ENCODE peak calls at places on chromosomes 13 and 19, in nine cellular contexts. U is foreskin fibroblast; N is iPS DF 6.9; J is non-pigmented ciliary epithelial cell; W is HT1080; X is activated T-cell treated with anti-CD3 and anti-CD28 coated beads for 24 hours; S is CD4-positive, alpha-beta T cell; B is heart left ventricle; P is NCI-H2081. O is an unnamed sample.

GRCh38 chr13:24619302-24619701 is 60.9 kb upstream of the ATP12A start:
- DNase-seq in U (no peak), J (no peak), P (no peak), X (no peak), W (no peak), B (no peak), N (no peak), S (no peak), O (no peak)

GRCh38 chr13:37348916-37349653 is 243.6 kb upstream of the CSNK1A1L start:
- DNase-seq in N (no peak), W (no peak), S (no peak), B (no peak), U (no peak), X (no peak), J (no peak), P (no peak), O (no peak)

GRCh38 chr19:19514215-19514633 is 1.1 kb downstream of the TSSK6 start:
- DNase-seq in B (peak; percentile 84), N (no peak), X (no peak), U (no peak), P (no peak), W (no peak), J (peak; percentile 11), S (no peak), O (no peak)

GRCh38 chr13:32267836-32268439 is 47.2 kb downstream of the ZAR1L start:
- DNase-seq in N (peak; percentile 68), B (no peak), J (no peak), P (peak; percentile 35), X (peak; percentile 24), U (no peak), S (peak; percentile 48), W (no peak), O (no peak)

GRCh38 chr13:30193279-30194234 is 113.8 kb downstream of the KATNAL1 start:
- DNase-seq in P (no peak), U (no peak), W (no peak), B (no peak), N (no peak), J (no peak), X (no peak), S (no peak), O (no peak)

GRCh38 chr13:50386527-50387123 is 371.4 kb downstream of the KCNRG start:
- DNase-seq in W (no peak), B (no peak), S (no peak), U (peak; percentile 57), J (no peak), N (no peak), X (no peak), P (no peak), O (no peak)

GRCh38 chr19:45340232-45340898 is at the start of gene KLC3:
- DNase-seq in S (peak; percentile 25), W (no peak), X (peak; percentile 13), B (no peak), J (no peak), N (no peak), P (no peak), U (no peak), O (no peak)

GRCh38 chr19:14063100-14063499 is 1.2 kb upstream of the PALM3 start:
- DNase-seq in B (no peak), X (no peak), P (no peak), S (no peak), J (no peak), U (no peak), N (no peak), W (no peak), O (no peak)

GRCh38 chr19:7373862-7374261 is 25.1 kb downstream of the ARHGEF18 start:
- DNase-seq in W (peak; percentile 18), J (no peak), P (no peak), S (no peak), X (no peak), N (no peak), U (no peak), B (no peak), O (no peak)

GRCh38 chr19:50826492-50827240 is 3.1 kb upstream of the KLK1 start:
- DNase-seq in J (no peak), P (no peak), X (no peak), S (no peak), W (no peak), N (no peak), U (no peak), B (no peak), O (no peak)

GRCh38 chr13:30105381-30105780 is 202.0 kb downstream of the KATNAL1 start:
- DNase-seq in U (no peak), P (no peak), S (no peak), N (no peak), B (no peak), J (no peak), X (no peak), W (no peak), O (no peak)

GRCh38 chr13:79528759-79529191 is 47.8 kb downstream of the NDFIP2 start:
- DNase-seq in X (no peak), U (no peak), P (no peak), S (no peak), B (no peak), J (no peak), W (no peak), N (no peak), O (no peak)

GRCh38 chr13:44819245-44819644 is 170.0 kb downstream of the NUFIP1 start:
- DNase-seq in P (no peak), S (no peak), U (peak; percentile 65), B (no peak), N (no peak), W (peak; percentile 92), X (peak; percentile 7), J (peak; percentile 75), O (no peak)

GRCh38 chr19:34171539-34171876 is 796 bp upstream of the LSM14A start:
- DNase-seq in P (no peak), W (peak; percentile 47), B (no peak), X (peak; percentile 58), J (peak; percentile 67), N (no peak), S (no peak), U (peak; percentile 80), O (no peak)

GRCh38 chr19:8320564-8321066 is 560 bp downstream of the NDUFA7 start:
- DNase-seq in S (no peak), X (no peak), W (no peak), P (no peak), J (no peak), B (no peak), N (no peak), U (no peak), O (no peak)

GRCh38 chr19:45874620-45874966 is 10.5 kb downstream of the FOXA3 start:
- DNase-seq in P (no peak), X (no peak), B (no peak), W (no peak), J (no peak), U (no peak), S (no peak), N (no peak), O (no peak)

GRCh38 chr19:41321600-41322270 is 11.8 kb downstream of the CCDC97 start:
- DNase-seq in U (peak; percentile 67), W (peak; percentile 91), N (no peak), J (no peak), B (no peak), S (no peak), P (no peak), X (no peak), O (peak; percentile 77)

GRCh38 chr19:47209323-47210179 is 21.4 kb downstream of the BBC3 start:
- DNase-seq in N (no peak), B (peak; percentile 27), W (no peak), X (no peak), U (no peak), S (no peak), J (no peak), P (no peak), O (no peak)

GRCh38 chr13:113187263-113187669 is 21.2 kb downstream of the PCID2 start:
- DNase-seq in X (peak; percentile 55), W (peak; percentile 100), J (peak; percentile 98), U (peak; percentile 99), N (no peak), S (no peak), P (no peak), B (peak; percentile 85), O (peak; percentile 48)

GRCh38 chr13:75443356-75443958 is 38.5 kb downstream of the TBC1D4 start:
- DNase-seq in P (no peak), W (no peak), N (no peak), X (no peak), B (no peak), U (no peak), S (no peak), J (no peak), O (no peak)

GRCh38 chr13:111152836-111153235 is 37.7 kb downstream of the ARHGEF7 start:
- DNase-seq in N (no peak), U (no peak), P (no peak), J (no peak), B (no peak), X (no peak), W (no peak), S (no peak), O (no peak)

GRCh38 chr13:48653074-48654054 is at the start of gene CYSLTR2:
- DNase-seq in X (no peak), P (no peak), J (no peak), U (no peak), S (no peak), W (peak; percentile 67), B (peak; percentile 21), N (no peak), O (no peak)

GRCh38 chr19:47609885-47610545 is 1.1 kb downstream of the BICRA start:
- DNase-seq in P (no peak), U (peak; percentile 45), W (peak; percentile 36), B (peak; percentile 47), J (no peak), X (peak; percentile 25), S (peak; percentile 58), N (no peak), O (peak; percentile 74)

GRCh38 chr19:41373993-41374392 is 2.3 kb upstream of the TMEM91 start:
- DNase-seq in X (no peak), J (peak; percentile 65), W (no peak), B (peak; percentile 88), S (no peak), U (peak; percentile 91), N (no peak), P (peak; percentile 86), O (peak; percentile 86)

GRCh38 chr19:47056416-47056815 is 8.0 kb upstream of the TMEM160 start:
- DNase-seq in N (no peak), J (no peak), S (no peak), P (no peak), B (no peak), X (no peak), U (no peak), W (no peak), O (no peak)

GRCh38 chr13:39148513-39148961 is 110.3 kb downstream of the NHLRC3 start:
- DNase-seq in P (peak; percentile 30), B (no peak), J (peak; percentile 32), N (no peak), W (peak; percentile 56), S (no peak), X (peak; percentile 11), U (peak; percentile 28), O (no peak)

GRCh38 chr19:17549088-17549740 is 6.2 kb upstream of the COLGALT1 start:
- DNase-seq in N (no peak), U (no peak), X (no peak), S (no peak), W (no peak), J (no peak), B (no peak), P (no peak), O (no peak)

GRCh38 chr13:27053902-27054595 is 117.6 kb downstream of the USP12 start:
- DNase-seq in S (no peak), J (peak; percentile 38), U (peak; percentile 85), N (no peak), B (no peak), X (no peak), W (peak; percentile 94), P (no peak), O (no peak)

GRCh38 chr13:108609353-108609752 is 20.1 kb upstream of the MYO16 start:
- DNase-seq in P (no peak), U (no peak), W (peak; percentile 34), N (no peak), S (no peak), J (no peak), B (no peak), X (no peak), O (no peak)

GRCh38 chr19:13610042-13610691 is 103.9 kb upstream of the CACNA1A start:
- DNase-seq in P (peak; percentile 99), N (no peak), S (no peak), X (no peak), B (no peak), U (no peak), J (no peak), W (no peak), O (no peak)

GRCh38 chr13:28583661-28584091 is 75.3 kb upstream of the POMP start:
- DNase-seq in X (no peak), N (no peak), P (no peak), J (no peak), S (no peak), B (no peak), W (no peak), U (no peak), O (peak; percentile 68)